ENCODE peak calls at places on chromosomes 5 and 9, in nine cellular contexts. One of them, this sample, is unnamed.

GRCh38 chr9:37618817-37619216 is 26.4 kb upstream of the TOMM5 start:
- DNase-seq in MCF 10A: no peak
- DNase-seq in GM13977: no peak
- DNase-seq in pancreas: no peak
- DNase-seq in HFF-Myc: no peak
- DNase-seq in esophagus squamous epithelium: no peak
- DNase-seq in A549: no peak
- DNase-seq in neural progenitor cell: no peak
- DNase-seq in neural crest cell: no peak
- DNase-seq in this sample: no peak

GRCh38 chr9:106634183-106634582 is 228.8 kb upstream of the ZNF462 start:
- DNase-seq in HFF-Myc: no peak
- DNase-seq in esophagus squamous epithelium: no peak
- DNase-seq in MCF 10A: no peak
- DNase-seq in GM13977: no peak
- DNase-seq in neural progenitor cell: no peak
- DNase-seq in A549: no peak
- DNase-seq in pancreas: no peak
- DNase-seq in neural crest cell: no peak
- DNase-seq in this sample: no peak

GRCh38 chr5:65066385-65066784 is 297.7 kb downstream of the CWC27 start:
- DNase-seq in GM13977: no peak
- DNase-seq in HFF-Myc: no peak
- DNase-seq in neural crest cell: no peak
- DNase-seq in neural progenitor cell: peak; percentile 24
- DNase-seq in MCF 10A: peak; percentile 24
- DNase-seq in pancreas: peak; percentile 24
- DNase-seq in esophagus squamous epithelium: no peak
- DNase-seq in A549: no peak
- DNase-seq in this sample: no peak

GRCh38 chr5:71482132-71482531 is 26.7 kb downstream of the BDP1 start:
- DNase-seq in GM13977: no peak
- DNase-seq in neural crest cell: no peak
- DNase-seq in neural progenitor cell: no peak
- DNase-seq in esophagus squamous epithelium: no peak
- DNase-seq in A549: peak; percentile 9
- DNase-seq in HFF-Myc: no peak
- DNase-seq in MCF 10A: peak; percentile 95
- DNase-seq in pancreas: peak; percentile 20
- DNase-seq in this sample: no peak

GRCh38 chr9:112333639-112334318 is 360 bp upstream of the PTBP3 start:
- DNase-seq in neural progenitor cell: peak; percentile 99
- DNase-seq in pancreas: peak; percentile 93
- DNase-seq in neural crest cell: peak; percentile 92
- DNase-seq in HFF-Myc: peak; percentile 58
- DNase-seq in MCF 10A: peak; percentile 94
- DNase-seq in A549: peak; percentile 90
- DNase-seq in GM13977: peak; percentile 97
- DNase-seq in esophagus squamous epithelium: peak; percentile 64
- DNase-seq in this sample: peak; percentile 76

GRCh38 chr9:136363606-136364368 is at the start of gene DNLZ:
- DNase-seq in HFF-Myc: no peak
- DNase-seq in neural progenitor cell: peak; percentile 96
- DNase-seq in neural crest cell: peak; percentile 84
- DNase-seq in pancreas: peak; percentile 74
- DNase-seq in GM13977: peak; percentile 99
- DNase-seq in esophagus squamous epithelium: no peak
- DNase-seq in MCF 10A: peak; percentile 81
- DNase-seq in A549: peak; percentile 87
- DNase-seq in this sample: peak; percentile 40

GRCh38 chr5:168971100-168971499 is 329.8 kb downstream of the SLIT3 start:
- DNase-seq in neural crest cell: no peak
- DNase-seq in MCF 10A: no peak
- DNase-seq in esophagus squamous epithelium: no peak
- DNase-seq in neural progenitor cell: no peak
- DNase-seq in HFF-Myc: no peak
- DNase-seq in A549: no peak
- DNase-seq in GM13977: no peak
- DNase-seq in pancreas: no peak
- DNase-seq in this sample: no peak

GRCh38 chr9:806285-807156 is 35.0 kb upstream of the DMRT1 start:
- DNase-seq in GM13977: peak; percentile 62
- DNase-seq in esophagus squamous epithelium: no peak
- DNase-seq in HFF-Myc: no peak
- DNase-seq in A549: peak; percentile 48
- DNase-seq in pancreas: no peak
- DNase-seq in neural progenitor cell: peak; percentile 49
- DNase-seq in neural crest cell: peak; percentile 5
- DNase-seq in MCF 10A: peak; percentile 60
- DNase-seq in this sample: no peak

GRCh38 chr5:71887680-71888079 is 168.6 kb downstream of the CARTPT start:
- DNase-seq in neural progenitor cell: peak; percentile 54
- DNase-seq in pancreas: no peak
- DNase-seq in MCF 10A: peak; percentile 81
- DNase-seq in GM13977: peak; percentile 70
- DNase-seq in HFF-Myc: peak; percentile 53
- DNase-seq in A549: peak; percentile 72
- DNase-seq in neural crest cell: no peak
- DNase-seq in esophagus squamous epithelium: no peak
- DNase-seq in this sample: no peak

GRCh38 chr5:79235578-79236363 is at the start of gene JMY:
- DNase-seq in MCF 10A: peak; percentile 83
- DNase-seq in esophagus squamous epithelium: peak; percentile 31
- DNase-seq in neural crest cell: peak; percentile 67
- DNase-seq in neural progenitor cell: peak; percentile 94
- DNase-seq in pancreas: peak; percentile 86
- DNase-seq in GM13977: peak; percentile 94
- DNase-seq in A549: peak; percentile 82
- DNase-seq in HFF-Myc: peak; percentile 33
- DNase-seq in this sample: peak; percentile 41

GRCh38 chr9:121577201-121577600 is 74.2 kb upstream of the DAB2IP start:
- DNase-seq in pancreas: no peak
- DNase-seq in HFF-Myc: no peak
- DNase-seq in esophagus squamous epithelium: no peak
- DNase-seq in GM13977: no peak
- DNase-seq in A549: no peak
- DNase-seq in neural progenitor cell: no peak
- DNase-seq in neural crest cell: no peak
- DNase-seq in MCF 10A: no peak
- DNase-seq in this sample: no peak

GRCh38 chr5:146704949-146705665 is 173.4 kb downstream of the PPP2R2B start:
- DNase-seq in A549: no peak
- DNase-seq in esophagus squamous epithelium: no peak
- DNase-seq in HFF-Myc: no peak
- DNase-seq in neural crest cell: no peak
- DNase-seq in pancreas: no peak
- DNase-seq in neural progenitor cell: no peak
- DNase-seq in MCF 10A: no peak
- DNase-seq in GM13977: no peak
- DNase-seq in this sample: no peak

GRCh38 chr9:77808750-77809079 is 160.6 kb upstream of the GNA14 start:
- DNase-seq in MCF 10A: no peak
- DNase-seq in pancreas: no peak
- DNase-seq in neural crest cell: no peak
- DNase-seq in neural progenitor cell: no peak
- DNase-seq in esophagus squamous epithelium: no peak
- DNase-seq in A549: no peak
- DNase-seq in HFF-Myc: no peak
- DNase-seq in GM13977: no peak
- DNase-seq in this sample: no peak

GRCh38 chr5:178289438-178289837 is 56.8 kb upstream of the PHYKPL start:
- DNase-seq in pancreas: no peak
- DNase-seq in neural progenitor cell: no peak
- DNase-seq in GM13977: no peak
- DNase-seq in A549: no peak
- DNase-seq in MCF 10A: no peak
- DNase-seq in esophagus squamous epithelium: no peak
- DNase-seq in HFF-Myc: no peak
- DNase-seq in neural crest cell: no peak
- DNase-seq in this sample: no peak

GRCh38 chr5:136035837-136036236 is 7.0 kb downstream of the TGFBI start:
- DNase-seq in A549: no peak
- DNase-seq in neural progenitor cell: no peak
- DNase-seq in pancreas: no peak
- DNase-seq in GM13977: no peak
- DNase-seq in HFF-Myc: no peak
- DNase-seq in MCF 10A: peak; percentile 31
- DNase-seq in neural crest cell: no peak
- DNase-seq in esophagus squamous epithelium: no peak
- DNase-seq in this sample: no peak

GRCh38 chr9:83509372-83509771 is 28.8 kb downstream of the FRMD3 start:
- DNase-seq in pancreas: no peak
- DNase-seq in neural progenitor cell: peak; percentile 65
- DNase-seq in GM13977: no peak
- DNase-seq in MCF 10A: no peak
- DNase-seq in neural crest cell: no peak
- DNase-seq in A549: no peak
- DNase-seq in HFF-Myc: peak; percentile 19
- DNase-seq in esophagus squamous epithelium: no peak
- DNase-seq in this sample: no peak

GRCh38 chr5:33309780-33310345 is 130.9 kb upstream of the TARS1 start:
- DNase-seq in neural crest cell: no peak
- DNase-seq in neural progenitor cell: no peak
- DNase-seq in HFF-Myc: no peak
- DNase-seq in GM13977: no peak
- DNase-seq in A549: no peak
- DNase-seq in pancreas: no peak
- DNase-seq in MCF 10A: no peak
- DNase-seq in esophagus squamous epithelium: no peak
- DNase-seq in this sample: no peak

GRCh38 chr9:22240619-22241018 is 206.0 kb upstream of the DMRTA1 start:
- DNase-seq in neural progenitor cell: no peak
- DNase-seq in GM13977: peak; percentile 35
- DNase-seq in MCF 10A: peak; percentile 54
- DNase-seq in HFF-Myc: peak; percentile 35
- DNase-seq in pancreas: no peak
- DNase-seq in esophagus squamous epithelium: no peak
- DNase-seq in neural crest cell: no peak
- DNase-seq in A549: no peak
- DNase-seq in this sample: no peak

GRCh38 chr5:29175774-29176173 is 2017.7 kb upstream of the CDH6 start:
- DNase-seq in HFF-Myc: no peak
- DNase-seq in neural progenitor cell: no peak
- DNase-seq in GM13977: no peak
- DNase-seq in MCF 10A: no peak
- DNase-seq in esophagus squamous epithelium: no peak
- DNase-seq in neural crest cell: no peak
- DNase-seq in A549: no peak
- DNase-seq in pancreas: no peak
- DNase-seq in this sample: no peak

GRCh38 chr9:113337714-113338113 is 2.4 kb downstream of the WDR31 start:
- DNase-seq in HFF-Myc: no peak
- DNase-seq in pancreas: no peak
- DNase-seq in GM13977: no peak
- DNase-seq in A549: no peak
- DNase-seq in neural progenitor cell: no peak
- DNase-seq in esophagus squamous epithelium: no peak
- DNase-seq in neural crest cell: no peak
- DNase-seq in MCF 10A: no peak
- DNase-seq in this sample: no peak

GRCh38 chr5:44536650-44537260 is 147.5 kb upstream of the FGF10 start:
- DNase-seq in GM13977: peak; percentile 27
- DNase-seq in A549: peak; percentile 10
- DNase-seq in neural progenitor cell: peak; percentile 51
- DNase-seq in esophagus squamous epithelium: no peak
- DNase-seq in MCF 10A: peak; percentile 72
- DNase-seq in pancreas: peak; percentile 18
- DNase-seq in HFF-Myc: no peak
- DNase-seq in neural crest cell: peak; percentile 25
- DNase-seq in this sample: no peak

GRCh38 chr5:122844916-122845252 is 529 bp upstream of the SNX24 start:
- DNase-seq in A549: peak; percentile 6
- DNase-seq in esophagus squamous epithelium: no peak
- DNase-seq in GM13977: peak; percentile 49
- DNase-seq in neural progenitor cell: no peak
- DNase-seq in pancreas: no peak
- DNase-seq in neural crest cell: no peak
- DNase-seq in MCF 10A: no peak
- DNase-seq in HFF-Myc: no peak
- DNase-seq in this sample: no peak

GRCh38 chr5:27241564-27242257 is 203.3 kb upstream of the CDH9 start:
- DNase-seq in neural crest cell: no peak
- DNase-seq in GM13977: no peak
- DNase-seq in neural progenitor cell: no peak
- DNase-seq in HFF-Myc: peak; percentile 83
- DNase-seq in A549: no peak
- DNase-seq in pancreas: no peak
- DNase-seq in esophagus squamous epithelium: no peak
- DNase-seq in MCF 10A: peak; percentile 94
- DNase-seq in this sample: no peak
- TF ChIP-seq CTCF in neural crest cell: no peak
- TF ChIP-seq CTCF in GM13977: no peak
- TF ChIP-seq CTCF in neural progenitor cell: no peak
- TF ChIP-seq CTCF in HFF-Myc: no peak
- TF ChIP-seq CTCF in A549: no peak
- TF ChIP-seq CTCF in pancreas: no peak
- TF ChIP-seq CTCF in esophagus squamous epithelium: no peak
- TF ChIP-seq CTCF in MCF 10A: peak; percentile 31
- TF ChIP-seq CTCF in this sample: no peak

GRCh38 chr5:67886761-67887160 is 328.8 kb upstream of the PIK3R1 start:
- DNase-seq in neural crest cell: no peak
- DNase-seq in HFF-Myc: no peak
- DNase-seq in A549: no peak
- DNase-seq in neural progenitor cell: no peak
- DNase-seq in MCF 10A: no peak
- DNase-seq in GM13977: no peak
- DNase-seq in pancreas: no peak
- DNase-seq in esophagus squamous epithelium: no peak
- DNase-seq in this sample: no peak

GRCh38 chr5:67887648-67888047 is 327.9 kb upstream of the PIK3R1 start:
- DNase-seq in GM13977: no peak
- DNase-seq in neural crest cell: no peak
- DNase-seq in neural progenitor cell: no peak
- DNase-seq in pancreas: no peak
- DNase-seq in A549: no peak
- DNase-seq in HFF-Myc: no peak
- DNase-seq in MCF 10A: peak; percentile 29
- DNase-seq in esophagus squamous epithelium: no peak
- DNase-seq in this sample: no peak
- TF ChIP-seq CTCF in GM13977: no peak
- TF ChIP-seq CTCF in neural crest cell: no peak
- TF ChIP-seq CTCF in neural progenitor cell: no peak
- TF ChIP-seq CTCF in pancreas: no peak
- TF ChIP-seq CTCF in A549: no peak
- TF ChIP-seq CTCF in HFF-Myc: no peak
- TF ChIP-seq CTCF in MCF 10A: no peak
- TF ChIP-seq CTCF in esophagus squamous epithelium: no peak
- TF ChIP-seq CTCF in this sample: no peak

GRCh38 chr9:71683598-71684235 is 84.6 kb downstream of the CEMIP2 start:
- DNase-seq in esophagus squamous epithelium: no peak
- DNase-seq in neural crest cell: no peak
- DNase-seq in A549: no peak
- DNase-seq in HFF-Myc: no peak
- DNase-seq in MCF 10A: peak; percentile 88
- DNase-seq in GM13977: no peak
- DNase-seq in neural progenitor cell: peak; percentile 49
- DNase-seq in pancreas: no peak
- DNase-seq in this sample: no peak
- TF ChIP-seq CTCF in esophagus squamous epithelium: peak; percentile 68
- TF ChIP-seq CTCF in neural crest cell: no peak
- TF ChIP-seq CTCF in A549: no peak
- TF ChIP-seq CTCF in HFF-Myc: peak; percentile 61
- TF ChIP-seq CTCF in MCF 10A: peak; percentile 62
- TF ChIP-seq CTCF in GM13977: no peak
- TF ChIP-seq CTCF in neural progenitor cell: peak; percentile 30
- TF ChIP-seq CTCF in pancreas: no peak
- TF ChIP-seq CTCF in this sample: no peak

GRCh38 chr5:155200608-155201007 is 187.1 kb downstream of the KIF4B start:
- DNase-seq in esophagus squamous epithelium: no peak
- DNase-seq in GM13977: no peak
- DNase-seq in MCF 10A: peak; percentile 26
- DNase-seq in pancreas: no peak
- DNase-seq in A549: no peak
- DNase-seq in neural progenitor cell: no peak
- DNase-seq in neural crest cell: no peak
- DNase-seq in HFF-Myc: no peak
- DNase-seq in this sample: no peak
- TF ChIP-seq CTCF in esophagus squamous epithelium: no peak
- TF ChIP-seq CTCF in GM13977: no peak
- TF ChIP-seq CTCF in MCF 10A: no peak
- TF ChIP-seq CTCF in pancreas: no peak
- TF ChIP-seq CTCF in A549: no peak
- TF ChIP-seq CTCF in neural progenitor cell: no peak
- TF ChIP-seq CTCF in neural crest cell: no peak
- TF ChIP-seq CTCF in HFF-Myc: no peak
- TF ChIP-seq CTCF in this sample: no peak